ENCODE peak calls at places on chromosomes 1 and 21, in five cellular contexts. Y, W, S, Q and X are unnamed samples.

GRCh38 chr1:18110968-18111367 is 3.4 kb downstream of the IGSF21 start:
- DNase-seq in W (no peak), S (no peak), Q (peak), Y (no peak), X (no peak)

GRCh38 chr1:118113261-118113660 is 71.8 kb downstream of the SPAG17 start:
- DNase-seq in S (no peak), Y (no peak), Q (no peak), W (no peak), X (no peak)

GRCh38 chr1:48645883-48646282 is 130.8 kb downstream of the BEND5 start:
- DNase-seq in Y (no peak), W (no peak), Q (no peak), S (no peak), X (no peak)

GRCh38 chr1:18581420-18581880 is 49.2 kb upstream of the PAX7 start:
- DNase-seq in W (no peak), S (peak), Q (peak), Y (peak), X (peak)

GRCh38 chr1:150066838-150067183 is 765 bp upstream of the VPS45 start:
- DNase-seq in W (peak), Y (peak), S (peak), Q (peak), X (peak)

GRCh38 chr1:103160281-103160680 is 52.0 kb upstream of the COL11A1 start:
- DNase-seq in Y (no peak), Q (no peak), S (no peak), W (no peak), X (no peak)

GRCh38 chr1:205775015-205775716 is at the start of gene RAB29:
- DNase-seq in S (peak), Q (peak), Y (peak), W (peak), X (peak)

GRCh38 chr1:207876129-207876528 is 34.8 kb downstream of the CD34 start:
- DNase-seq in W (peak), Y (no peak), S (no peak), Q (no peak), X (no peak)

GRCh38 chr1:104878203-104878911 is 1128.7 kb downstream of the AMY1C start:
- DNase-seq in Q (no peak), W (no peak), Y (peak), S (no peak), X (no peak)

GRCh38 chr1:231778009-231778719 is 151.6 kb downstream of the DISC1 start:
- DNase-seq in W (no peak), Q (no peak), Y (no peak), S (peak), X (no peak)

GRCh38 chr1:77757616-77758015 is 2.0 kb downstream of the USP33 start:
- DNase-seq in S (no peak), Y (no peak), Q (no peak), W (no peak), X (no peak)

GRCh38 chr21:27631471-27631870 is 664.6 kb upstream of the ADAMTS5 start:
- DNase-seq in Q (no peak), S (no peak), Y (no peak), W (no peak), X (no peak)

GRCh38 chr1:35857830-35858229 is 25.2 kb upstream of the AGO1 start:
- DNase-seq in W (no peak), Q (no peak), S (no peak), Y (no peak), X (no peak)

GRCh38 chr1:17611991-17612390 is 72.5 kb downstream of the ARHGEF10L start:
- DNase-seq in W (no peak), S (no peak), Y (no peak), Q (no peak), X (no peak)

GRCh38 chr1:40451238-40451585 is 936 bp downstream of the ZFP69B start:
- DNase-seq in W (no peak), Y (no peak), S (no peak), Q (peak), X (no peak)

GRCh38 chr1:204683284-204684205 is 2.0 kb downstream of the LRRN2 start:
- DNase-seq in Q (no peak), W (no peak), S (no peak), Y (no peak), X (no peak)

GRCh38 chr1:205493241-205494085 is 11.0 kb upstream of the CDK18 start:
- DNase-seq in W (no peak), Q (no peak), Y (no peak), S (no peak), X (peak)

GRCh38 chr1:3858231-3858981 is 1.1 kb downstream of the DFFB start:
- DNase-seq in S (peak), Q (no peak), Y (no peak), W (no peak), X (peak)

GRCh38 chr1:11653101-11653601 is 1.1 kb downstream of the FBXO2 start:
- DNase-seq in S (no peak), W (no peak), Y (no peak), Q (no peak), X (peak)

GRCh38 chr1:119885903-119886783 is 10.2 kb downstream of the ADAM30 start:
- DNase-seq in Q (peak), W (peak), S (peak), Y (peak), X (peak)

GRCh38 chr1:83026745-83027144 is 972.2 kb downstream of the TTLL7 start:
- DNase-seq in Q (no peak), W (no peak), Y (no peak), S (no peak), X (no peak)

GRCh38 chr1:171793656-171794055 is 12.2 kb downstream of the METTL13 start:
- DNase-seq in S (no peak), Q (no peak), W (no peak), Y (no peak), X (no peak)

GRCh38 chr1:222794656-222795474 is 20.0 kb upstream of the DISP1 start:
- DNase-seq in Y (no peak), Q (no peak), S (no peak), W (no peak), X (peak)

GRCh38 chr1:211493865-211494653 is 2.1 kb upstream of the RD3 start:
- DNase-seq in Y (no peak), W (no peak), Q (no peak), S (no peak), X (no peak)

GRCh38 chr1:70737125-70737524 is 310.5 kb downstream of the PTGER3 start:
- DNase-seq in W (no peak), Y (no peak), S (no peak), Q (no peak), X (no peak)

GRCh38 chr1:177569476-177569875 is 398.7 kb downstream of the BRINP2 start:
- DNase-seq in W (no peak), Y (no peak), S (no peak), Q (no peak), X (no peak)

GRCh38 chr21:33325222-33326067 is 675 bp downstream of the IFNAR1 start:
- DNase-seq in S (peak), Q (peak), Y (peak), W (peak), X (peak)
- TF ChIP-seq CTCF in S (no peak), Q (no peak), Y (no peak), W (peak), X (no peak)

DNA sequence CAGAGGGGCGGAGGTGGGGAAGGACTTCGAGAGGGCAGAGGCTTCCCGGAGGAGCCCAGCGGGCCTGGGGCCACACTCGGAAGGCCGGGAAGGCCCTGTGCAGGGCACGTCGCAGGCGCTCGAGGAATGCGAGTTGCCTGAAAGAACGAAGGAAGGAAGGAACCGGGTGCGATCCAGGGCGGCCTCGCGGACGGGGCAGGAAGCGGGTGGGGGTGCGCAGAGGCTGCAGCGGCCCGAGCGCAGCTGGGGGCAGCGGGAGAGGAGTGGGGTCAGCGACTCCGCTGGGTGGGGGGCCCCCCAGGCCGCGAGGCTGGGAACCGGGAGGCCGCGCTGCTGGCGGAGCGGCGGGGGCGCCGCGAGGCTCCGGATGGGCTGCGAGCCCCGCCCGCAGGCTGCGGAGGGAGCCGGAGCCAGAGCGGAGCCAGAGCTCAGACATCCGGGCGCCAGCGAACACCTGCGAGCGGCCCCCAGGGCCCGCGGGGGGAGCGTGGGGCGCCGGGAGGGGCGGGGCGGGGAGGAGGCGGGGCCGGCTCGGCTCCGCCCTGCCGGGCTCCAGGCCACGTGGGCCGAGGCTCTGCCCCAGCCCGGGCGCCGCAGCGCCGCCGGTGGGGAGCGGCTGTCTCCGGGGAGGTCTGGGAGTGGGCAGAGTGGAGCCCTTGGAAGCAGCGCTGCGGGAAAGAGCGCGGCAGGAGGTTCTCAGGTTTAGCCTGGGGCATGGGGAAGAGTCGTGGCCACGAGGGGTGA is 4.6 kb downstream of the ID3 start:
- DNase-seq in Q (peak), S (peak), Y (peak), W (peak), X (peak)
- TF ChIP-seq CTCF in Q (peak), S (peak), Y (peak), W (peak), X (no peak)

GRCh38 chr21:43917515-43918384 is 52.7 kb downstream of the AGPAT3 start:
- DNase-seq in Y (no peak), S (peak), Q (no peak), W (no peak), X (peak)
- TF ChIP-seq CTCF in Y (peak), S (no peak), Q (peak), W (peak), X (no peak)

GRCh38 chr1:9448132-9449105 is 90.8 kb upstream of the SLC25A33 start:
- DNase-seq in Y (peak), S (no peak), W (no peak), Q (no peak), X (no peak)
- TF ChIP-seq CTCF in Y (peak), S (no peak), W (peak), Q (no peak), X (no peak)

DNA sequence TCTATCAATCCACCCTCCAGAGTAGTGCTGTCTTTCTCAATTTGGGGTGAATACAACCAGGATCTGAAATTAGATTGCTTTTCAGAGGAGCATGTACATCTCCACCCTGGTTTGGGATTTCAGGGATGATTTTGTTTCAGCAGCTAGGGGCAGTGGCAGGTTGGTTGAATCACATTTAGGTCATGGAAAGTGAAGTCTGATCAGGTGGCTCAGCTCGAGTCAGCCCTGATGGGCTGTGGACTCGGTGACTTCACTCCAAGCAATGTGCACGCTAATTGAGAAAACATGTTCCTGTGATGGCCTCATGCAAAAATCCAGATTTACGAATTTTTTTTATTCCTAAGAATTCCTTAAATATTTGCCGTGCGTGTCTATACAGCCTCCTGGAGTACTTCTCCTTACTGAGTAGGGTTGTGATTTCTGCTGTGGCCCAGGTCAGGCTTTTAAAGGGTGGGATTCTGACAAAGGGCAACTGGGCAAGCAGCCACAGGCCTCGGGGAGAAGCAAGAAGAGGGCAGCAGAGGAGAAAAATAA is 7.5 kb downstream of the NGF start:
- DNase-seq in Q (no peak), Y (no peak), S (no peak), W (no peak), X (no peak)
- TF ChIP-seq CTCF in Q (no peak), Y (no peak), S (no peak), W (no peak), X (no peak)